ENCODE peak calls at places on chromosomes 7 and 10, in eight cellular contexts. G is BJ; D is Calu3; J is NCI-H510A; Q is mesenchymal stem cell; Y is CD4-positive, CD25-positive, alpha-beta regulatory T cell; F is HuH-7.5; T is HuH-7. B is an unnamed sample.

GRCh38 chr10:129047585-129047984 is 419.5 kb upstream of the MGMT start:
- DNase-seq in G (no peak), D (no peak), J (no peak), Q (no peak), Y (no peak), F (no peak), T (no peak), B (no peak)

GRCh38 chr10:580796-581195 is 108.7 kb downstream of the DIP2C start:
- DNase-seq in G (peak), D (no peak), J (no peak), Q (peak), Y (no peak), F (no peak), T (no peak), B (no peak)

GRCh38 chr10:11082551-11082950 is 64.9 kb downstream of the CELF2 start:
- DNase-seq in G (no peak), D (no peak), J (no peak), Q (no peak), Y (no peak), F (no peak), T (no peak), B (no peak)

GRCh38 chr7:92753614-92754013 is 82.8 kb downstream of the CDK6 start:
- DNase-seq in G (no peak), D (no peak), J (no peak), Q (no peak), Y (no peak), F (no peak), T (no peak), B (no peak)

GRCh38 chr10:24459836-24460235 is 250.9 kb downstream of the KIAA1217 start:
- DNase-seq in G (no peak), D (no peak), J (no peak), Q (no peak), Y (no peak), F (no peak), T (no peak), B (no peak)

GRCh38 chr10:56317603-56318002 is 43.5 kb downstream of the ZWINT start:
- DNase-seq in G (no peak), D (no peak), J (no peak), Q (no peak), Y (no peak), F (no peak), T (no peak), B (no peak)

GRCh38 chr7:119256446-119257131 is 1016.4 kb upstream of the KCND2 start:
- DNase-seq in G (no peak), D (no peak), J (no peak), Q (no peak), Y (no peak), F (no peak), T (no peak), B (no peak)

GRCh38 chr10:95447733-95448132 is 113.4 kb downstream of the SORBS1 start:
- DNase-seq in G (no peak), D (no peak), J (no peak), Q (peak), Y (no peak), F (no peak), T (no peak), B (no peak)

GRCh38 chr10:77385315-77385714 is 252.3 kb downstream of the KCNMA1 start:
- DNase-seq in G (no peak), D (no peak), J (no peak), Q (no peak), Y (no peak), F (no peak), T (no peak), B (no peak)

GRCh38 chr7:122676466-122676865 is 22.5 kb downstream of the RNF133 start:
- DNase-seq in G (no peak), D (no peak), J (peak), Q (no peak), Y (no peak), F (no peak), T (no peak), B (peak)

GRCh38 chr7:23468721-23469149 is 1.6 kb downstream of the IGF2BP3 start:
- DNase-seq in G (no peak), D (peak), J (no peak), Q (no peak), Y (no peak), F (peak), T (peak), B (no peak)

GRCh38 chr10:33363112-33363511 is 28.6 kb upstream of the NRP1 start:
- DNase-seq in G (no peak), D (no peak), J (no peak), Q (no peak), Y (no peak), F (no peak), T (no peak), B (no peak)

GRCh38 chr7:1977876-1978441 is 254.8 kb downstream of the MAD1L1 start:
- DNase-seq in G (no peak), D (no peak), J (no peak), Q (no peak), Y (no peak), F (no peak), T (no peak), B (no peak)

GRCh38 chr10:24318517-24318916 is 109.6 kb downstream of the KIAA1217 start:
- DNase-seq in G (no peak), D (peak), J (no peak), Q (no peak), Y (no peak), F (no peak), T (no peak), B (no peak)

GRCh38 chr10:114729103-114729659 is 71.1 kb upstream of the ABLIM1 start:
- DNase-seq in G (no peak), D (no peak), J (no peak), Q (no peak), Y (no peak), F (no peak), T (no peak), B (no peak)

GRCh38 chr10:612696-613095 is 76.8 kb downstream of the DIP2C start:
- DNase-seq in G (no peak), D (no peak), J (no peak), Q (no peak), Y (no peak), F (no peak), T (no peak), B (no peak)

GRCh38 chr10:43204394-43204942 is 62.4 kb downstream of the RASGEF1A start:
- DNase-seq in G (no peak), D (no peak), J (no peak), Q (no peak), Y (no peak), F (no peak), T (no peak), B (no peak)

GRCh38 chr10:52215745-52216361 is 98.2 kb upstream of the DKK1 start:
- DNase-seq in G (peak), D (peak), J (no peak), Q (peak), Y (peak), F (no peak), T (no peak), B (no peak)

GRCh38 chr7:50868426-50869100 is 85.9 kb upstream of the GRB10 start:
- DNase-seq in G (peak), D (peak), J (no peak), Q (no peak), Y (no peak), F (no peak), T (no peak), B (no peak)

GRCh38 chr10:4515711-4516110 is 310.3 kb upstream of the AKR1E2 start:
- DNase-seq in G (no peak), D (no peak), J (no peak), Q (no peak), Y (no peak), F (no peak), T (no peak), B (no peak)

GRCh38 chr7:31734456-31734855 is 47.4 kb downstream of the PPP1R17 start:
- DNase-seq in G (peak), D (no peak), J (no peak), Q (no peak), Y (no peak), F (no peak), T (no peak), B (no peak)

GRCh38 chr10:47207280-47207613 is 92.8 kb upstream of the GDF10 start:
- DNase-seq in G (no peak), D (no peak), J (no peak), Q (no peak), Y (no peak), F (no peak), T (no peak), B (no peak)

B was measured in NCI-H187 treated with DMSO at 0.1 percent for 48 hours.